ENCODE peak calls at places on chromosomes 7 and 10, in five cellular contexts. U is HCT116, H is H1, W is HepG2, S is K562. Q is an unnamed sample.

GRCh38 chr7:5231811-5232484 is 41.9 kb downstream of the WIPI2 start:
- DNase-seq in U (no peak), H (no peak), W (no peak), S (no peak), Q (no peak)

GRCh38 chr10:118340486-118340885 is 1.6 kb downstream of the FAM204A start:
- DNase-seq in U (no peak), H (no peak), W (no peak), S (peak), Q (no peak)

GRCh38 chr7:107659666-107660065 is 962 bp upstream of the SLC26A4 start:
- DNase-seq in U (peak), H (no peak), W (no peak), S (peak), Q (no peak)

GRCh38 chr10:80583681-80584080 is 46.0 kb downstream of the SH2D4B start:
- DNase-seq in U (no peak), H (no peak), W (no peak), S (no peak), Q (no peak)

GRCh38 chr7:130902755-130903357 is 168.8 kb upstream of the KLF14 start:
- DNase-seq in U (no peak), H (no peak), W (no peak), S (no peak), Q (no peak)

GRCh38 chr7:131057015-131057518 is 270.6 kb upstream of the MKLN1 start:
- DNase-seq in U (no peak), H (no peak), W (peak), S (no peak), Q (no peak)

GRCh38 chr7:4073052-4073451 is 609.0 kb upstream of the FOXK1 start:
- DNase-seq in U (no peak), H (peak), W (no peak), S (no peak), Q (no peak)

GRCh38 chr10:113399051-113399450 is 153.8 kb upstream of the HABP2 start:
- DNase-seq in U (no peak), H (no peak), W (no peak), S (no peak), Q (no peak)

GRCh38 chr7:132030161-132030568 is 473.7 kb upstream of the PODXL start:
- DNase-seq in U (no peak), H (no peak), W (no peak), S (no peak), Q (no peak)

GRCh38 chr10:93272884-93273675 is 199.4 kb downstream of the CYP26A1 start:
- DNase-seq in U (no peak), H (peak), W (no peak), S (no peak), Q (peak)

DNA sequence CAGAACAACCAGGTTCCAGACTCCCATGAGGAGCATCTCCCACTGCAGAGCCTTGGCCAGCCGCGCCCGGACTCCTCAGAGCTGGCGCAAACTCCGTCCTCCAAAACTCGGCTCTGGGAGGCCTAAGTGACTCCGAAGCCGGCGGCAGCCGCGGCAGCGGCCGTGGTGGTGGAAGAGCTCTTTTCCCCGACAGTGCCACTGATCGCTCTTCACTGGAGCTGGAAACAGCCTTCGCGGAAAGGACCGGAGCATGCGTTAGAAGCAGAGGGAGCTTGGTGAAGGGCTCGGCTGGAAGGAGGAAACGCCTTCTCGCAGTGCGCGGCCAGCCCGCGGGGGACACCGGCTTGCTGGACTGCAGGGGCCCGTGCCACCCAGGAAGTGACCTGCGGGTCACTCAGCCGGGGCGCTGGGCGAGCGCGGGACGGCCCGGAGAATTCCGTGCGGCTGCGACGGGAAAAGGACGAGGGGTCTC is 5.0 kb upstream of the HOXA13 start:
- DNase-seq in U (no peak), H (peak), W (no peak), S (no peak), Q (no peak)
- TF ChIP-seq ZNF274 in U (no peak), H (no peak), W (no peak), S (no peak), Q (no peak)

DNA sequence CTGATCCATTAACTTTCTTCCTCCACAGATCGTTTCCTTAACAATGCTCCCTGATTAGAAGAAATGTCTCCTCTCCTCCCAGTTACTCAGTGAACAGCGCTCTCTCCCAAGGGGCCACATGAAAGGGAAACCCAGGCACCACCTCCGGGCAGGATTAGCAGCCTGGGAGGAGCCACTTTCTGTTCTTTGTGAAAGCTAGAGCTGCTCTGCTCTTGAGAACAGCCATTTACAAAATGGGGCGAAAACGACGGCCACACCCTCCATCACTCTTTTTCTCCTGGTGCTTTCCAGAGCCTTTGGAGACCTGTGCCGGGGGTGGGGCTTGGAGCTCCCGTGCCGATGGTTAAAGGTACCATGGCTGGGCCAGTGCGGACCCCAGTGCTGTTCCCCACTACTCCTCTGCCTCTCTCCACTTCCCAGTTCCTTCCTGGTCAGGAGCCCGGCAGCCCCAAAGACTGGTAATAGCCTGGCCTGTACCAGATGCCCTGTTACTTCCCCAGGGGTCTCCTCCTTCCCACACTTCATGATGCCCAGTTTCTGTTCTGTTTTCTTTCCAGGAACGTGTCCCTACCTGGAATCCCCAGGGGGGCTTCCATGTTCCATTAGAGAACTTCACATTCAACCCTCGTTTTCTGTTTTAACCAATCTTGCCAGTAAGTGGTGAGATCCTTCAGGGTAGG is 402.9 kb upstream of the GALNT17 start:
- DNase-seq in U (no peak), H (peak), W (no peak), S (no peak), Q (peak)
- TF ChIP-seq ZNF274 in U (no peak), H (no peak), W (no peak), S (no peak), Q (no peak)

DNA sequence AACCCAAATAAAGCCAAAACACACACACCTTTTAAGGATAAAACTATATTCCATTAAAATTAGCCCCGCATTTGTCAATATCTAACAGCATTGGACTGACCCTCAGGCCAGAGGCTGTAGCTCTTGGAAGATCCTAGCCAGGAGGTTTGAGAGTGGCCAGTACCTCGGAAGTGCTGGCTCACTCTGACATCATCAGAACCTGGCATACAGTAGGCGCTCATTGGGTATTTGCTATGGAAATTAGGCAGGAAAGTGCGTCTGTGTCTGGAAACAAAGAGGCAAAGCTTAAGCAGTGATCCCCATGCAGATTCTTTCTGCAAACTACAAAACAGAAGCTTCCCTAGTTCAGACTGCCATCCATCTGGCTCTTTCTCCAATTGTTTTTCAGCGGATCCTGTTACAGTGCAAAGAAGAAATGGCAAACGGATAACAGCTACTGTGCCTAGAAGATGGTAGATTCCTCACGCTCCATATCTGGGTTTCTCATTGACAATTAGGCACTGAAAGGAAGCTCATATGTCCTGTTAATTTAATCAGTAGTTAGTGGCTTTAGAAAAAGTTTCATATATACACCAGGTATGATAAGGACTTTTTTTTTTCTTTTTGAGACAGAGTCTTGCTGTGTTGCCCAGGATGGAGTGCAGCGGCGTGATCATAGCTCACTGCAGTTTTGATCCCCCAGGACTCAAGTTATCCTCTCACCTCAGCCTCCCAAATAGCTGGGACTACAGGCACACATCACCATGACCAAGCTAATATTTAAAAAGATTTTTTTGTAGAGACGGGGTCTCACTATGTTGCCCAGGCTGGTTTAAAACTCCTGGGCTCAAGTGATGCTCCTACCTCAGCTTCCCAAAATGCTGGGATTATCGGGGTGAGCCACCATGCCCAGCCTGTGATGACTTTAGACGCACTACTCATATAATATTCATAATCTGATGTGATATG is 1.9 kb upstream of the PRKCQ start:
- DNase-seq in U (no peak), H (no peak), W (no peak), S (peak), Q (no peak)
- TF ChIP-seq ZNF274 in U (no peak), H (no peak), W (no peak), S (no peak), Q (no peak)

DNA sequence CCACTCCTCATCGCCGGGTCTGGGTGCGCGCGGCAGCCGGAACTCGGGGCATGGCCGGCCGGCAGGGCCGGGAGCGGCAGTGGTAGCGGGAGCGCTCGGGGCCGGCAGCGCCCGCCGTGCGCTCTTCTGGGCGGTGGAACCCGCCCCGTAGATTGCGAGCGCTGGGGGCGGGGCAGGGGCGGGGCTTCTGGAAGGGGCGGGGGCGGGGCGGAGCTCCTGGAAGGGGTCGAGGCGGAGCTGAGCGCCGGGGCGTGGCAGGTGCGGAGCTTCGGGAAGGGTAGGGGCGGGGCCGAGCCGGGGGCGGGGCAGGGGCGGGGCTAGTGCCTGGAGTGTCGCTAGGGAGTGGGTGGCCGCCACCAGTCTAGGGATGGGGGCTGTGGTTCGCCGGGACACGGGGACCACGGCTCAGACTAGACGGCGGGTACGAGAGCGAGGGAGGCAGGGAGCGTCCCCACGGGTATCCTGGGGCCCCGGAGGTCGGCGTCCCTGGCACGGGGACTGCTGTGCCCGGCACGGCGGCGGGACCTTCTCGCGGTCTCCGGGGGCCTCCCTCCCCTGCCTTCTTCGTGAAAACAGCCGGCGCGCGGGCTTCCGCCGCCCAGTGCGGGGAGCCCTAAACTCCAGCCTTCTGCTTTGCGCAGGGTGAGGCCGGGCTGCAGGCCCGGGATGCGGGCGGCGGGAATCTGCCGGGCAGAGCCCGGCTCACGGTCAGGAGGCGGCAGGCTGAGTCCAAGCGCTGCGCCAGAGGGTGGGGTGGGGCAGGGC is at the start of gene STK32C:
- DNase-seq in U (peak), H (peak), W (peak), S (peak), Q (peak)
- TF ChIP-seq ZNF274 in U (no peak), H (no peak), W (peak), S (no peak), Q (no peak)